ENCODE peak calls at places on chromosome X, in four cellular contexts. U is GM12878, R is A549, I is K562. G is an unnamed sample.
A peak's percentile ranks its signal among the peaks of the same experiment; 100 is the strongest.

GRCh38 chrX:47515941-47516649 is 33.1 kb upstream of the ZNF41 start:
- DNase-seq in R (no peak), I (no peak), U (no peak), G (peak; percentile 45)

GRCh38 chrX:11558972-11559371 is 106.7 kb downstream of the ARHGAP6 start:
- DNase-seq in I (peak; percentile 63), R (peak; percentile 8), U (no peak), G (no peak)

GRCh38 chrX:21738145-21738949 is 19.6 kb downstream of the SMPX start:
- DNase-seq in I (no peak), R (no peak), U (no peak), G (no peak)

GRCh38 chrX:40434947-40435346 is 145.8 kb upstream of the ATP6AP2 start:
- DNase-seq in R (no peak), I (peak; percentile 64), U (no peak), G (peak; percentile 1)

GRCh38 chrX:143642426-143642825 is 6.5 kb upstream of the SLITRK4 start:
- DNase-seq in I (no peak), U (no peak), R (no peak), G (no peak)

GRCh38 chrX:49838374-49838773 is 9.3 kb downstream of the PAGE4 start:
- DNase-seq in U (no peak), I (peak; percentile 9), R (peak; percentile 9), G (peak; percentile 15)

GRCh38 chrX:88526385-88526784 is 220.6 kb upstream of the CPXCR1 start:
- DNase-seq in I (no peak), R (no peak), U (no peak), G (no peak)

GRCh38 chrX:644304-645023 is 13.9 kb downstream of the SHOX start:
- DNase-seq in R (no peak), U (no peak), I (no peak), G (no peak)

GRCh38 chrX:74525116-74525515 is 89.3 kb downstream of the RLIM start:
- DNase-seq in R (no peak), U (no peak), I (no peak), G (peak; percentile 45)

GRCh38 chrX:144566592-144566991 is 680.7 kb upstream of the SPANXN1 start:
- DNase-seq in I (no peak), R (no peak), U (no peak), G (no peak)

GRCh38 chrX:21838937-21839333 is 482 bp upstream of the MBTPS2 start:
- DNase-seq in R (no peak), U (no peak), I (no peak), G (peak; percentile 14)

GRCh38 chrX:25125483-25125882 is 109.7 kb upstream of the ARX start:
- DNase-seq in U (no peak), I (no peak), R (no peak), G (no peak)

GRCh38 chrX:66164470-66164869 is 423 bp downstream of the HEPH start:
- DNase-seq in I (no peak), U (no peak), R (no peak), G (no peak)

GRCh38 chrX:140439455-140439854 is 65.4 kb downstream of the SOX3 start:
- DNase-seq in R (no peak), I (no peak), U (no peak), G (no peak)

GRCh38 chrX:34563809-34564208 is 93.3 kb downstream of the TMEM47 start:
- DNase-seq in R (no peak), I (no peak), U (no peak), G (no peak)

GRCh38 chrX:140713174-140713539 is 3.6 kb downstream of the LINC00632 start:
- DNase-seq in R (no peak), I (no peak), U (no peak), G (no peak)

GRCh38 chrX:49209434-49210251 is 9.7 kb upstream of the SYP start:
- DNase-seq in I (peak; percentile 48), U (no peak), R (no peak), G (no peak)

GRCh38 chrX:103774070-103774642 is 2.5 kb upstream of the PLP1 start:
- DNase-seq in U (no peak), R (peak; percentile 12), I (no peak), G (peak; percentile 52)

GRCh38 chrX:47854474-47854873 is 17.8 kb downstream of the ZNF81 start:
- DNase-seq in U (no peak), I (no peak), R (no peak), G (peak; percentile 13)

GRCh38 chrX:126509917-126510316 is 42.7 kb downstream of the DCAF12L1 start:
- DNase-seq in U (no peak), R (no peak), I (no peak), G (no peak)

GRCh38 chrX:87900320-87900908 is 382.8 kb downstream of the KLHL4 start:
- DNase-seq in I (no peak), R (no peak), U (peak; percentile 50), G (no peak)

GRCh38 chrX:16479206-16479869 is 170.6 kb upstream of the S100G start:
- DNase-seq in R (no peak), U (no peak), I (no peak), G (peak; percentile 84)

GRCh38 chrX:118349188-118349587 is 3.3 kb downstream of the WDR44 start:
- DNase-seq in U (no peak), R (no peak), I (no peak), G (no peak)
- H3K4me1 ChIP-seq in U (peaks cover 5% of the 10 kb centered on the region), R (peaks cover 40% of the 10 kb centered on the region), I (peaks cover 45% of the 10 kb centered on the region), G (peaks cover 9% of the 10 kb centered on the region)

GRCh38 chrX:124573458-124573857 is 227.1 kb downstream of the SH2D1A start:
- DNase-seq in R (no peak), I (no peak), U (no peak), G (no peak)
- TF ChIP-seq ELK1 in R (no peak), I (no peak), U (no peak), G (no peak)

DNA sequence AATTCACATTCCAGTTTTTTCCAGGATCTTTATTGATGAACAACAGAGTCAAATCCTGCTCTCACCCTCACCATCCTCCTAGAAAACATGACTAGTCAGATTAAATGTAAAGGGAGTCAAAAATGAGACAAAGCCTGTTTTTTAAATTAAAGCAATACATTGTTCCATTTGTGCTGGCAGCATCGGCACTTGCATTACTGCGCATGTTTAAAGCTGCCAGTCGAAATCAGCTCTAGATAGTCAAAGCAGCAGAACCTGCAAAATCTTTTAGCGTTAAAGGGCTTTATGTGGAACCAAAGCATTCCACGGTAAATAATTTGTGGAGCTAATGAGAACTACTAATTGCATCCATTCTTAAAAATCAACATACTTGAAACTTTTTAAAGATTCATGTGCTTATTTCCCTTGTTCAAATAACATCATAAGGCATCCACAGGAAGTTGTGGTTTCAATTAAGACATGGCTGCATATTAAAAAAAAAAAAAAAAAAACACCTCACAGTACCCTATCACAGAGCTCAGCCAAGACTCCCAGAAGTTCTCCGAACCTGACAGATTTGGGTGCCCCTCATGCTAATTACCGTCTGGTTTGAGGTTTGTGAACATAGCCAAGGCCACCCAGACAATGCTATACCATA is 82.2 kb downstream of the SH3KBP1 start:
- DNase-seq in U (no peak), I (no peak), R (no peak), G (no peak)
- H3K4me1 ChIP-seq in U (peaks cover 32% of the 10 kb centered on the region), I (no peaks in the 10 kb centered on the region), R (no peaks in the 10 kb centered on the region), G (no peaks in the 10 kb centered on the region)

GRCh38 chrX:124791492-124792095 is 445.2 kb downstream of the SH2D1A start:
- DNase-seq in I (no peak), R (no peak), U (no peak), G (no peak)
- TF ChIP-seq ELK1 in I (no peak), R (no peak), U (no peak), G (no peak)

GRCh38 chrX:51862920-51863319 is 30.5 kb upstream of the MAGED1 start:
- DNase-seq in I (no peak), U (no peak), R (no peak), G (no peak)

GRCh38 chrX:51866156-51866555 is 27.3 kb upstream of the MAGED1 start:
- DNase-seq in R (no peak), I (no peak), U (no peak), G (peak; percentile 65)

GRCh38 chrX:51867626-51868025 is 25.8 kb upstream of the MAGED1 start:
- DNase-seq in R (no peak), I (no peak), U (no peak), G (no peak)
- H3K4me1 ChIP-seq in R (no peaks in the 10 kb centered on the region), I (no peaks in the 10 kb centered on the region), U (no peaks in the 10 kb centered on the region), G (peaks cover 2% of the 10 kb centered on the region)

GRCh38 chrX:44235534-44235933 is 107.9 kb downstream of the EFHC2 start:
- DNase-seq in R (no peak), I (no peak), U (no peak), G (no peak)
- TF ChIP-seq ELK1 in R (no peak), I (no peak), U (no peak), G (no peak)

DNA sequence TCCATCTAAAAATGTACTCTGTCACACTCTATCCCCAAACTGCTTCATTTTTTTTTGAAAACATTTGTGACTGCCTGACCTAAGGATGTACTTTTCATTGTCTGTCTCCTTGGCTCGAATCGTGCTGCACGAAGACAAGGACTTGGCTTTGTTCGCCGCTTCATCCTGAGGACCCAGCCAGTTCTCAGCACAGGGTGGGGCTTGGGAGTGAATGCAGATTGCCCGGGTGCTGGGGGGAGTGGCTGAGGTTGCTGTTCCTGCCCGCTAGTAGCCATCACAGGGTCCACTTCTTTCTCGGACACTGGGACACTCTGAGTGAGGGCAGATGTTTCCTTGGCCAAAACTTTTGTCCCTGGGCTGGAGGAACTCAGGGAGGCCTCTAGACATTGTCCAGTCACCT is 70.1 kb upstream of the CLCN4 start:
- DNase-seq in U (no peak), R (no peak), I (no peak), G (no peak)
- H3K4me1 ChIP-seq in U (peaks cover 21% of the 10 kb centered on the region), R (peaks cover 42% of the 10 kb centered on the region), I (no peaks in the 10 kb centered on the region), G (peaks cover 11% of the 10 kb centered on the region)

GRCh38 chrX:115582035-115582870 is 21.3 kb downstream of the PLS3 start:
- DNase-seq in I (no peak), R (no peak), U (no peak), G (no peak)
- TF ChIP-seq ELK1 in I (no peak), R (no peak), U (no peak), G (no peak)

GRCh38 chrX:13123247-13123856 is 78.9 kb upstream of the FAM9C start:
- DNase-seq in R (no peak), I (no peak), U (no peak), G (no peak)

GRCh38 chrX:13126785-13127184 is 82.4 kb upstream of the FAM9C start:
- DNase-seq in R (no peak), I (no peak), U (no peak), G (no peak)

GRCh38 chrX:13125188-13125587 is 80.8 kb upstream of the FAM9C start:
- DNase-seq in I (no peak), R (no peak), U (no peak), G (no peak)

GRCh38 chrX:13121020-13121419 is 76.6 kb upstream of the FAM9C start:
- DNase-seq in R (no peak), U (no peak), I (no peak), G (no peak)

DNA sequence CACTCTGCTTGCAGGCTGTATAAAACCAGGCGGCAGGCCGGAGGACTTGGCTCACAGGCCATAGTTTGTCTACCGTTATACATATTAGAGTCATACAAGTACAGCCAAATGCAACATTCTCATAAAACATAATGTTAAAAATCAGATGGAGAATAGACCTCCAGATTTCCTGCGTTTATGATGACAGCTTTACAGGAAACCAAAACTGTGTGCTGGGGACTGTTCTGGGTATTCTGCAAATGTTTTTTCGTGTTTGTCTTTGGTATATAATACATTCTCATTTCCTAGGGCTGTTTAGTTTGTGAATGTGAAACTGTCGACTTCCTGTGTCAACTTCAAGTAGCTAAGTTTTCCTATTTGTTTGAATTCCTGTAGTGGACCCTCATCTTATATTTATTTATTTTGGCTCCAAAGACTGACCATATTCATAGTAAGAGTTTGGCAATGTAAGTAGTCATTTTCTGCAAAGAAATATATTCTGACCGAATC is 79.5 kb upstream of the FAM9C start:
- DNase-seq in U (no peak), I (no peak), R (no peak), G (peak; percentile 85)
- H3K4me1 ChIP-seq in U (peaks cover 9% of the 10 kb centered on the region), I (peaks cover 10% of the 10 kb centered on the region), R (peaks cover 86% of the 10 kb centered on the region), G (peaks cover 7% of the 10 kb centered on the region)

GRCh38 chrX:51144828-51145442 is 187.7 kb upstream of the NUDT10 start:
- DNase-seq in I (peak; percentile 36), U (peak; percentile 1), R (peak; percentile 8), G (peak; percentile 10)
- TF ChIP-seq ELK1 in I (no peak), U (no peak), R (no peak), G (no peak)

G was measured in IMR-90.